ENCODE peak calls at places on chromosomes 5 and 9, in six cellular contexts. F is upper lobe of right lung, G is neural crest cell, C is heart right ventricle, O is endodermal cell, M is cardiac fibroblast. U is an unnamed sample.

GRCh38 chr9:77897292-77897691 is 134.3 kb downstream of the GNAQ start:
- DNase-seq in F (no peak), G (no peak), C (peak), O (peak), M (peak), U (no peak)

GRCh38 chr5:17020586-17021362 is 84.7 kb upstream of the MYO10 start:
- DNase-seq in F (no peak), G (no peak), C (no peak), O (no peak), M (no peak), U (no peak)

GRCh38 chr9:107653263-107653821 is 163.8 kb upstream of the KLF4 start:
- DNase-seq in F (no peak), G (no peak), C (no peak), O (no peak), M (no peak), U (no peak)

GRCh38 chr5:27571681-27572080 is 533.3 kb upstream of the CDH9 start:
- DNase-seq in F (no peak), G (no peak), C (no peak), O (no peak), M (no peak), U (no peak)

GRCh38 chr9:85892406-85892805 is 48.5 kb upstream of the NAA35 start:
- DNase-seq in F (no peak), G (no peak), C (no peak), O (no peak), M (no peak), U (no peak)

GRCh38 chr5:134240421-134240962 is 14.6 kb upstream of the PPP2CA start:
- DNase-seq in F (no peak), G (no peak), C (peak), O (peak), M (peak), U (no peak)

GRCh38 chr5:33118761-33119415 is 321.9 kb upstream of the TARS1 start:
- DNase-seq in F (no peak), G (no peak), C (no peak), O (no peak), M (no peak), U (no peak)

GRCh38 chr5:16934123-16934522 is 2.0 kb downstream of the MYO10 start:
- DNase-seq in F (peak), G (peak), C (peak), O (peak), M (peak), U (peak)

GRCh38 chr9:91395106-91395552 is 28.5 kb downstream of the NFIL3 start:
- DNase-seq in F (no peak), G (no peak), C (no peak), O (no peak), M (peak), U (no peak)

GRCh38 chr5:148387325-148387724 is 3.6 kb downstream of the FBXO38 start:
- DNase-seq in F (no peak), G (no peak), C (no peak), O (no peak), M (peak), U (no peak)

GRCh38 chr5:140338336-140338735 is 8.1 kb downstream of the HBEGF start:
- DNase-seq in F (no peak), G (no peak), C (no peak), O (no peak), M (no peak), U (no peak)

GRCh38 chr5:1526151-1526631 is 2.4 kb upstream of the LPCAT1 start:
- DNase-seq in F (peak), G (no peak), C (no peak), O (peak), M (no peak), U (no peak)

GRCh38 chr9:99491408-99492259 is 269.6 kb downstream of the SEC61B start:
- DNase-seq in F (no peak), G (no peak), C (no peak), O (no peak), M (no peak), U (no peak)

GRCh38 chr5:149210968-149211495 is 60.6 kb upstream of the AFAP1L1 start:
- DNase-seq in F (no peak), G (peak), C (peak), O (peak), M (no peak), U (no peak)

GRCh38 chr5:168449166-168449565 is 37.1 kb upstream of the RARS1 start:
- DNase-seq in F (no peak), G (no peak), C (no peak), O (no peak), M (no peak), U (no peak)

GRCh38 chr5:150672884-150673275 is 11.8 kb downstream of the MYOZ3 start:
- DNase-seq in F (no peak), G (no peak), C (no peak), O (no peak), M (no peak), U (no peak)

GRCh38 chr5:154614595-154614994 is 136.6 kb upstream of the HAND1 start:
- DNase-seq in F (no peak), G (no peak), C (no peak), O (no peak), M (no peak), U (no peak)

GRCh38 chr9:18238752-18239151 is 235.2 kb upstream of the ADAMTSL1 start:
- DNase-seq in F (no peak), G (no peak), C (no peak), O (no peak), M (peak), U (no peak)

GRCh38 chr5:81513468-81513867 is 119.5 kb upstream of the ACOT12 start:
- DNase-seq in F (no peak), G (no peak), C (no peak), O (no peak), M (no peak), U (no peak)

GRCh38 chr5:30690931-30691330 is 502.6 kb upstream of the CDH6 start:
- DNase-seq in F (no peak), G (no peak), C (no peak), O (no peak), M (no peak), U (no peak)

GRCh38 chr5:53403758-53404157 is 76.7 kb upstream of the FST start:
- DNase-seq in F (no peak), G (no peak), C (no peak), O (no peak), M (peak), U (no peak)

GRCh38 chr9:107043886-107044285 is 180.9 kb downstream of the ZNF462 start:
- DNase-seq in F (no peak), G (no peak), C (no peak), O (peak), M (peak), U (no peak)

GRCh38 chr9:69527454-69527853 is 144.7 kb downstream of the APBA1 start:
- DNase-seq in F (no peak), G (no peak), C (no peak), O (no peak), M (no peak), U (no peak)

GRCh38 chr5:58244819-58245478 is 214.9 kb downstream of the PLK2 start:
- DNase-seq in F (no peak), G (no peak), C (peak), O (no peak), M (no peak), U (no peak)

GRCh38 chr5:56447656-56448055 is 214.5 kb upstream of the ANKRD55 start:
- DNase-seq in F (no peak), G (no peak), C (no peak), O (no peak), M (no peak), U (no peak)

GRCh38 chr9:100099722-100100042 is 639 bp downstream of the INVS start:
- DNase-seq in F (peak), G (peak), C (no peak), O (no peak), M (no peak), U (peak)

GRCh38 chr5:41871866-41872265 is 1.6 kb upstream of the OXCT1 start:
- DNase-seq in F (no peak), G (no peak), C (peak), O (no peak), M (peak), U (no peak)

GRCh38 chr5:58075907-58076306 is 384.0 kb downstream of the PLK2 start:
- DNase-seq in F (no peak), G (no peak), C (no peak), O (no peak), M (no peak), U (no peak)

GRCh38 chr5:53211799-53212198 is 102.2 kb upstream of the MOCS2 start:
- DNase-seq in F (no peak), G (no peak), C (no peak), O (no peak), M (no peak), U (no peak)

GRCh38 chr5:31880460-31880859 is 241.5 kb downstream of the PDZD2 start:
- DNase-seq in F (no peak), G (no peak), C (no peak), O (no peak), M (no peak), U (no peak)

GRCh38 chr5:156914371-156914737 is 48.7 kb downstream of the TIMD4 start:
- DNase-seq in F (no peak), G (no peak), C (no peak), O (no peak), M (no peak), U (no peak)

GRCh38 chr5:110165366-110165765 is 475.6 kb downstream of the MAN2A1 start:
- DNase-seq in F (no peak), G (no peak), C (no peak), O (no peak), M (no peak), U (no peak)

GRCh38 chr5:10555134-10555733 is 8.6 kb upstream of the ANKRD33B start:
- DNase-seq in F (no peak), G (no peak), C (no peak), O (no peak), M (peak), U (peak)

GRCh38 chr5:158770506-158770905 is 329.2 kb downstream of the EBF1 start:
- DNase-seq in F (no peak), G (no peak), C (no peak), O (peak), M (peak), U (no peak)

GRCh38 chr9:101445353-101446029 is 9.9 kb upstream of the ALDOB start:
- DNase-seq in F (no peak), G (no peak), C (no peak), O (no peak), M (no peak), U (no peak)

GRCh38 chr5:113281194-113281593 is 153.6 kb downstream of the TSSK1B start:
- DNase-seq in F (no peak), G (no peak), C (no peak), O (no peak), M (no peak), U (no peak)

GRCh38 chr5:6461006-6461405 is 12.3 kb downstream of the UBE2QL1 start:
- DNase-seq in F (no peak), G (no peak), C (no peak), O (no peak), M (no peak), U (no peak)

GRCh38 chr9:29211681-29212589 is 1638.7 kb upstream of the C9orf72 start:
- DNase-seq in F (peak), G (peak), C (no peak), O (peak), M (peak), U (peak)

GRCh38 chr5:128436825-128437224 is 101.2 kb downstream of the FBN2 start:
- DNase-seq in F (no peak), G (no peak), C (no peak), O (peak), M (peak), U (no peak)

GRCh38 chr9:37395229-37395628 is 27.3 kb upstream of the GRHPR start:
- DNase-seq in F (no peak), G (no peak), C (no peak), O (no peak), M (no peak), U (no peak)

GRCh38 chr9:37395663-37396062 is 26.8 kb upstream of the GRHPR start:
- DNase-seq in F (no peak), G (no peak), C (no peak), O (no peak), M (no peak), U (no peak)

GRCh38 chr9:37386988-37387387 is 35.5 kb upstream of the GRHPR start:
- DNase-seq in F (no peak), G (no peak), C (no peak), O (no peak), M (no peak), U (no peak)

GRCh38 chr9:37392272-37392671 is 30.2 kb upstream of the GRHPR start:
- DNase-seq in F (no peak), G (no peak), C (no peak), O (peak), M (no peak), U (no peak)

GRCh38 chr9:37390759-37391158 is 31.7 kb upstream of the GRHPR start:
- DNase-seq in F (no peak), G (no peak), C (no peak), O (peak), M (no peak), U (no peak)
- TF ChIP-seq CTCF in F (peak), G (peak), C (no peak), O (peak), M (peak), U (no peak)

GRCh38 chr9:121818841-121819430 is 167.5 kb downstream of the DAB2IP start:
- DNase-seq in F (no peak), G (no peak), C (no peak), O (no peak), M (no peak), U (no peak)
- TF ChIP-seq CTCF in F (no peak), G (no peak), C (no peak), O (no peak), M (no peak), U (no peak)

GRCh38 chr9:116317503-116317902 is 163.9 kb downstream of the PAPPA start:
- DNase-seq in F (no peak), G (no peak), C (no peak), O (no peak), M (no peak), U (no peak)

GRCh38 chr9:116312221-116312620 is 158.6 kb downstream of the PAPPA start:
- DNase-seq in F (no peak), G (no peak), C (no peak), O (no peak), M (no peak), U (no peak)

GRCh38 chr9:116310212-116310611 is 156.6 kb downstream of the PAPPA start:
- DNase-seq in F (no peak), G (no peak), C (no peak), O (no peak), M (no peak), U (no peak)

GRCh38 chr9:116316231-116316630 is 162.6 kb downstream of the PAPPA start:
- DNase-seq in F (no peak), G (no peak), C (no peak), O (no peak), M (no peak), U (no peak)

DNA sequence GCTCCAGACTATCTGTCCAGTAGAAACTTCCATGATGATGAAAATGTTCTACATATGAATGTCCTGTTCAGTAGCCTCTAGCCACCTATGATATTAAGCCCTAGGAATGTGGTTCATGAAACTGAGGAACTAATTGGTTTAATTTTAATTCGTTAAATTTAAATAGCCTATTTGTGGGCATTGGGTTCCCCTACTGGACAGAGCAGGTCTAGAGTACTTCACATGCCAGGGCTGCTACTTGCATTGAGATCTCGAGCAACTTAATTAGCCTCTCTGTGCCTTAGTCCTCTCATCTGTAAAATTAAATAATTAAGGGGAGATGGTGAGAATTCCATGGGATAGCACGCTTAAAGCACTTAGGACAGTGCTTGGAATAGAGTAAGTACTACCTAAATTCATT is 160.0 kb downstream of the PAPPA start:
- DNase-seq in F (no peak), G (no peak), C (no peak), O (no peak), M (peak), U (no peak)
- TF ChIP-seq CTCF in F (no peak), G (no peak), C (no peak), O (peak), M (peak), U (no peak)

GRCh38 chr5:178460598-178461425 is 129.4 kb downstream of the COL23A1 start:
- DNase-seq in F (peak), G (peak), C (peak), O (peak), M (peak), U (no peak)

GRCh38 chr5:178460174-178460573 is 130.0 kb downstream of the COL23A1 start:
- DNase-seq in F (no peak), G (no peak), C (no peak), O (peak), M (no peak), U (no peak)

GRCh38 chr5:178463321-178464155 is 126.7 kb downstream of the COL23A1 start:
- DNase-seq in F (no peak), G (no peak), C (no peak), O (peak), M (no peak), U (no peak)

GRCh38 chr5:178462846-178463245 is 127.3 kb downstream of the COL23A1 start:
- DNase-seq in F (no peak), G (no peak), C (no peak), O (peak), M (no peak), U (no peak)

GRCh38 chr5:178461426-178461730 is 128.8 kb downstream of the COL23A1 start:
- DNase-seq in F (no peak), G (no peak), C (no peak), O (no peak), M (no peak), U (no peak)
- TF ChIP-seq CTCF in F (no peak), G (no peak), C (no peak), O (no peak), M (no peak), U (no peak)

DNA sequence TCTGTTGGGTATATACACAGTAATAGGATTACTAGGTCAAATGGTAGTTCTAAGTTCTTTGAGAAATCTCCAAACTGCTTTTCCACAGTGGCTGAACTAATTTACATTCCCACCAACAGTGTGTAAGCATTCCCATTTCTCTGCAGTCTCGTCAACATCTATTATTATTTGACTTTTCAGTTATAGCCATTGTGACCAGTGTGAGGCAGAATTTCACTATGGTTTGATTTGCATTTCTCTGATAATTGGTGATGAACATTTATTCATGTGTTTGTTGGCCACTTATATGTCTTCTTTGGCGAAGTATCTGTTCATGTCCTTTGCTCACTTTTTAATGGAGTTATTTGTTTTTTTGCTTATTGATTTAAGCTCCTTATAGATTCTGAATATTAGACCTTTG is 596.2 kb upstream of the DAB2 start:
- DNase-seq in F (no peak), G (no peak), C (no peak), O (no peak), M (no peak), U (no peak)
- TF ChIP-seq CTCF in F (no peak), G (no peak), C (no peak), O (no peak), M (peak), U (no peak)

DNA sequence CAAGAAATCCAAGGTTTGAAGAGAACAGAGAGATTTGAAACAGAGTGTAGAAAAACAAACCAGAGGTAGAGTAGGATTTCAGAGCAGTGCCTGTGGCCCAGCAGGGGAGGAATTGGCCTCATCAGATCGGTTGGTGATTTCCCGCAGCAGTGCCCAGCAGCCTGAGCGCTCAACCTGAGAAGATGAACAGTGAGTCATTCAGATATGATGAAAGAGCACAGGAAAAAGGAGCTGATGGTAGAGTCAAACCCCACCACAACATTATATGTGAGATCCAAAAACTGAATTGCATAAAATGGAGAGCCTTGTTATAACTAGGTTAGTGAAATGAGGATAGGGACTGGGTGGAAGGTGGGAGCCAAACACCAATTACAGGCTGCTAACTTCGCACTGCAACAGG is 248.9 kb downstream of the PIK3R1 start:
- DNase-seq in F (no peak), G (no peak), C (no peak), O (no peak), M (peak), U (no peak)
- TF ChIP-seq CTCF in F (no peak), G (no peak), C (no peak), O (no peak), M (no peak), U (no peak)

GRCh38 chr9:112002847-112003457 is 106.3 kb downstream of the UGCG start:
- DNase-seq in F (no peak), G (no peak), C (no peak), O (peak), M (no peak), U (no peak)

GRCh38 chr9:112002131-112002846 is 105.7 kb downstream of the UGCG start:
- DNase-seq in F (no peak), G (no peak), C (no peak), O (peak), M (no peak), U (no peak)

GRCh38 chr9:111999319-111999718 is 102.7 kb downstream of the UGCG start:
- DNase-seq in F (no peak), G (no peak), C (no peak), O (peak), M (no peak), U (no peak)

GRCh38 chr9:112003538-112003937 is 106.9 kb downstream of the UGCG start:
- DNase-seq in F (no peak), G (no peak), C (no peak), O (no peak), M (no peak), U (no peak)

DNA sequence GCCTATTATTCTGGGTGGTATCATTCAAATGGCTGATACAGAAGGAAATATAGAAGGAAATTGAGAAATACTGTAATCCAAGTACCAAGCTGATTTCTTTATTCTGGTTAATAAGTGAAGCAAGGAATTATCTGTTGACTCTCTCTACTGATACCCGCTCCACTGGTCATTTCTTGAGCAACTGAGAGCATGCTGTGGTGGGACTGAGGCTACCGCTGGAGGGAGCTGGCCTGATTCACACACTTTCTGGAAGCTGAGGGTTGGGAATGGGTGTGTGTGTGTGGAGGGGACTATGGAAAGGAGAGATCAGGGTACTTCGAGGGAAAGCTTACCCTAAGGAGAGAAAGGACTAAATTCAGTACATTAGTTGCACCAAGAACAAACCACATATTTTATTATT is 104.1 kb downstream of the UGCG start:
- DNase-seq in F (no peak), G (no peak), C (no peak), O (peak), M (no peak), U (no peak)
- TF ChIP-seq CTCF in F (no peak), G (no peak), C (no peak), O (peak), M (no peak), U (no peak)

GRCh38 chr9:123099042-123099441 is 65.6 kb downstream of the GPR21 start:
- DNase-seq in F (no peak), G (no peak), C (no peak), O (no peak), M (no peak), U (no peak)

GRCh38 chr9:123104807-123105206 is 71.3 kb downstream of the GPR21 start:
- DNase-seq in F (no peak), G (no peak), C (no peak), O (no peak), M (no peak), U (no peak)

GRCh38 chr9:123105490-123105889 is 72.0 kb downstream of the GPR21 start:
- DNase-seq in F (no peak), G (no peak), C (no peak), O (no peak), M (no peak), U (no peak)

GRCh38 chr9:123099548-123099947 is 66.1 kb downstream of the GPR21 start:
- DNase-seq in F (no peak), G (no peak), C (no peak), O (no peak), M (no peak), U (no peak)

GRCh38 chr9:123102380-123103113 is 69.1 kb downstream of the GPR21 start:
- DNase-seq in F (no peak), G (no peak), C (no peak), O (no peak), M (no peak), U (no peak)
- TF ChIP-seq CTCF in F (peak), G (no peak), C (peak), O (peak), M (peak), U (peak)

U was measured in mesothelial cell of epicardium.